ENCODE peak calls at places on chromosome 6, in nine cellular contexts. K is PC-3, G is heart left ventricle, V is brain microvascular endothelial cell, M is fibroblast of pulmonary artery, O is OCI-LY7, J is small intestine, A is transverse colon, I is cardiac fibroblast. N is an unnamed sample.
A peak's percentile ranks its signal among the peaks of the same experiment; 100 is the strongest.

GRCh38 chr6:16659471-16660156 is 101.6 kb downstream of the ATXN1 start:
- DNase-seq in K (no peak), G (no peak), V (no peak), M (peak; percentile 53), O (no peak), J (no peak), A (no peak), I (no peak), N (no peak)

GRCh38 chr6:13302751-13303667 is 25.3 kb downstream of the TBC1D7 start:
- DNase-seq in K (peak; percentile 95), G (peak; percentile 48), V (peak; percentile 99), M (peak; percentile 100), O (peak; percentile 33), J (peak; percentile 57), A (peak; percentile 82), I (peak; percentile 100), N (peak; percentile 34)

GRCh38 chr6:6915813-6916547 is 191.8 kb upstream of the RREB1 start:
- DNase-seq in K (peak; percentile 40), G (peak; percentile 39), V (no peak), M (peak; percentile 84), O (no peak), J (peak; percentile 37), A (peak; percentile 47), I (peak; percentile 68), N (peak; percentile 8)

GRCh38 chr6:35043381-35043780 is 97.8 kb downstream of the TCP11 start:
- DNase-seq in K (no peak), G (no peak), V (no peak), M (no peak), O (no peak), J (no peak), A (no peak), I (no peak), N (no peak)

GRCh38 chr6:84052204-84052882 is 18.8 kb downstream of the MRAP2 start:
- DNase-seq in K (peak; percentile 34), G (peak; percentile 69), V (peak; percentile 71), M (peak; percentile 70), O (no peak), J (no peak), A (no peak), I (peak; percentile 43), N (peak; percentile 27)

GRCh38 chr6:139839506-139840156 is 465.2 kb upstream of the CITED2 start:
- DNase-seq in K (no peak), G (peak; percentile 29), V (peak; percentile 26), M (peak; percentile 57), O (no peak), J (no peak), A (no peak), I (peak; percentile 62), N (no peak)

GRCh38 chr6:150894935-150895686 is 29.6 kb downstream of the MTHFD1L start:
- DNase-seq in K (peak; percentile 29), G (peak; percentile 27), V (peak; percentile 60), M (no peak), O (no peak), J (no peak), A (no peak), I (peak; percentile 39), N (peak; percentile 43)

GRCh38 chr6:108452725-108453195 is 108.0 kb upstream of the FOXO3 start:
- DNase-seq in K (no peak), G (no peak), V (peak; percentile 89), M (peak; percentile 92), O (no peak), J (no peak), A (no peak), I (peak; percentile 91), N (peak; percentile 80)

GRCh38 chr6:69061066-69061465 is 426.0 kb downstream of the ADGRB3 start:
- DNase-seq in K (no peak), G (no peak), V (no peak), M (no peak), O (no peak), J (no peak), A (no peak), I (no peak), N (no peak)

GRCh38 chr6:51468704-51469103 is 618.7 kb downstream of the PKHD1 start:
- DNase-seq in K (no peak), G (no peak), V (no peak), M (no peak), O (no peak), J (no peak), A (no peak), I (no peak), N (no peak)

GRCh38 chr6:154496191-154496590 is 14.3 kb downstream of the CNKSR3 start:
- DNase-seq in K (no peak), G (no peak), V (no peak), M (no peak), O (no peak), J (no peak), A (no peak), I (no peak), N (no peak)

GRCh38 chr6:150907385-150907784 is 41.9 kb downstream of the MTHFD1L start:
- DNase-seq in K (no peak), G (no peak), V (no peak), M (peak; percentile 33), O (no peak), J (no peak), A (no peak), I (peak; percentile 14), N (no peak)

GRCh38 chr6:3353939-3354338 is 95.2 kb downstream of the PSMG4 start:
- DNase-seq in K (no peak), G (no peak), V (no peak), M (no peak), O (no peak), J (no peak), A (no peak), I (no peak), N (no peak)

GRCh38 chr6:3355011-3355357 is 96.2 kb downstream of the PSMG4 start:
- DNase-seq in K (no peak), G (no peak), V (no peak), M (no peak), O (no peak), J (no peak), A (no peak), I (no peak), N (no peak)

GRCh38 chr6:3351837-3352524 is 93.2 kb downstream of the PSMG4 start:
- DNase-seq in K (no peak), G (no peak), V (no peak), M (no peak), O (no peak), J (no peak), A (no peak), I (no peak), N (no peak)

GRCh38 chr6:3352678-3353077 is 93.9 kb downstream of the PSMG4 start:
- DNase-seq in K (no peak), G (no peak), V (no peak), M (no peak), O (peak; percentile 57), J (no peak), A (no peak), I (no peak), N (no peak)

DNA sequence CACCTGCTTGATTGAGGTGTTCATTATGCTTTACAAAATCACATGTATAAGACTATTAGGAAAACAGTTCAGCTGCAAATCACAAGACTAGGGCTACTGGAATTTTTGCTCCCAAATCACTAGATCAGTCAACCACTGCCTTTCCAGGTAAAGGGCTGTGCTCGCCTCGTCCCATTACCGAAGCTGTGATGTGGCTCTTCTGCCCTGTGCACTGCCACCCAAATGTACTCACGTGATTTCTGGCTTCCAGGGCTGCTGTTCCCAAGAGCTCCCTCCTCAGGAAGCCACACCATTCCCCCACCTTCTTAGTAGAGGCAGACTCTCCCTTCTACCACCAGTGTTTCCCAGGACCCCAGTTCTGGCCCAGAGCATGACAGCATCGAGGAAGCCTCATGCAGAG is 94.8 kb downstream of the PSMG4 start:
- DNase-seq in K (no peak), G (no peak), V (no peak), M (no peak), O (no peak), J (no peak), A (no peak), I (no peak), N (no peak)
- H3K4me3 ChIP-seq in K (no peak overlapping the region), G (no peak overlapping the region), V (no peak overlapping the region), M (no peak overlapping the region), O (peak overlapping the region; percentile 28), J (no peak overlapping the region), A (no peak overlapping the region), I (no peak overlapping the region), N (no peak overlapping the region)

DNA sequence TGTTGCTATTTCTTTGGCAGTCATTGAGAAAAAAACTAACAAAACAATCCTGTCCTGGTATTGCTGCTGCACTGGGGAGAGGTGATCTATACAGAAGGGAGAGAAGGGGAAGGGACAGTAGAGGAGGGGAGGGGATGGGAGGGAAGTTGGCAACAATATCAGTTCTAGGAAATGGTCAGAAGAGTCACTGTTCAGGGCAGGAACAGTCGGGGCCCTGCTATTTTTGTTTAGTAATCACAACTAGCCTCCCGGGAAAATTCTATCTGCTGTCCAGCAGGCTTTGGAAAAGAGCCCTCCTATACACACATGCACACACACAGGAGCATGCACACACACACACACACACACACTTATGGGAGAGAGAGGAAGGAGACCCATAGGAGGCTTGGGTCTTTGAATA is 142.3 kb upstream of the CARMIL1 start:
- DNase-seq in K (no peak), G (peak; percentile 32), V (no peak), M (peak; percentile 49), O (no peak), J (no peak), A (no peak), I (peak; percentile 47), N (no peak)
- H3K4me3 ChIP-seq in K (no peak overlapping the region), G (peak overlapping the region; percentile 60), V (no peak overlapping the region), M (no peak overlapping the region), O (no peak overlapping the region), J (peak overlapping the region; percentile 3), A (no peak overlapping the region), I (peak overlapping the region; percentile 49), N (no peak overlapping the region)

GRCh38 chr6:90658497-90658896 is 71.6 kb upstream of the MAP3K7 start:
- DNase-seq in K (no peak), G (no peak), V (no peak), M (no peak), O (no peak), J (no peak), A (no peak), I (no peak), N (no peak)

GRCh38 chr6:90663873-90664272 is 77.0 kb upstream of the MAP3K7 start:
- DNase-seq in K (peak; percentile 19), G (no peak), V (no peak), M (no peak), O (no peak), J (no peak), A (no peak), I (no peak), N (no peak)

GRCh38 chr6:90660971-90661370 is 74.1 kb upstream of the MAP3K7 start:
- DNase-seq in K (no peak), G (no peak), V (no peak), M (no peak), O (no peak), J (no peak), A (no peak), I (no peak), N (no peak)

GRCh38 chr6:90668141-90668540 is 81.3 kb upstream of the MAP3K7 start:
- DNase-seq in K (no peak), G (no peak), V (no peak), M (no peak), O (no peak), J (no peak), A (no peak), I (no peak), N (no peak)

GRCh38 chr6:90663106-90663505 is 76.2 kb upstream of the MAP3K7 start:
- DNase-seq in K (no peak), G (no peak), V (no peak), M (no peak), O (no peak), J (no peak), A (no peak), I (no peak), N (no peak)
- H3K4me3 ChIP-seq in K (no peak overlapping the region), G (no peak overlapping the region), V (no peak overlapping the region), M (no peak overlapping the region), O (no peak overlapping the region), J (no peak overlapping the region), A (no peak overlapping the region), I (no peak overlapping the region), N (no peak overlapping the region)

GRCh38 chr6:5450073-5450472 is 188.8 kb downstream of the FARS2 start:
- DNase-seq in K (no peak), G (no peak), V (no peak), M (no peak), O (no peak), J (no peak), A (no peak), I (no peak), N (no peak)
- H3K4me3 ChIP-seq in K (no peak overlapping the region), G (no peak overlapping the region), V (no peak overlapping the region), M (no peak overlapping the region), O (no peak overlapping the region), J (no peak overlapping the region), A (no peak overlapping the region), I (no peak overlapping the region), N (no peak overlapping the region)